ENCODE peak calls at places on chromosomes 7 and 10, in seven cellular contexts. One of them, this sample, is unnamed.

GRCh38 chr10:5811387-5811821 is 1.8 kb downstream of the GDI2 start:
- DNase-seq in A549: peak
- DNase-seq in heart left ventricle: no peak
- DNase-seq in lung: no peak
- DNase-seq in cardiac muscle cell: peak
- DNase-seq in astrocyte of the spinal cord: peak
- DNase-seq in fibroblast of lung: peak
- DNase-seq in this sample: no peak

GRCh38 chr7:8618441-8619070 is 185.1 kb downstream of the NXPH1 start:
- DNase-seq in astrocyte of the spinal cord: no peak
- DNase-seq in lung: no peak
- DNase-seq in A549: no peak
- DNase-seq in cardiac muscle cell: no peak
- DNase-seq in heart left ventricle: no peak
- DNase-seq in fibroblast of lung: no peak
- DNase-seq in this sample: no peak

GRCh38 chr7:1810521-1810920 is 140.4 kb downstream of the ELFN1 start:
- DNase-seq in A549: no peak
- DNase-seq in heart left ventricle: no peak
- DNase-seq in fibroblast of lung: no peak
- DNase-seq in astrocyte of the spinal cord: no peak
- DNase-seq in cardiac muscle cell: no peak
- DNase-seq in lung: no peak
- DNase-seq in this sample: no peak

GRCh38 chr10:58180633-58181032 is 87.1 kb downstream of the IPMK start:
- DNase-seq in cardiac muscle cell: peak
- DNase-seq in lung: no peak
- DNase-seq in astrocyte of the spinal cord: no peak
- DNase-seq in fibroblast of lung: no peak
- DNase-seq in A549: no peak
- DNase-seq in heart left ventricle: no peak
- DNase-seq in this sample: no peak

GRCh38 chr7:21253740-21254687 is 173.9 kb upstream of the SP4 start:
- DNase-seq in fibroblast of lung: peak
- DNase-seq in A549: peak
- DNase-seq in lung: peak
- DNase-seq in heart left ventricle: peak
- DNase-seq in cardiac muscle cell: peak
- DNase-seq in astrocyte of the spinal cord: peak
- DNase-seq in this sample: peak

GRCh38 chr10:8269976-8270375 is 215.5 kb downstream of the GATA3 start:
- DNase-seq in cardiac muscle cell: no peak
- DNase-seq in astrocyte of the spinal cord: no peak
- DNase-seq in A549: peak
- DNase-seq in fibroblast of lung: no peak
- DNase-seq in heart left ventricle: no peak
- DNase-seq in lung: no peak
- DNase-seq in this sample: no peak

GRCh38 chr10:66025186-66025585 is 900.6 kb upstream of the LRRTM3 start:
- DNase-seq in heart left ventricle: no peak
- DNase-seq in A549: no peak
- DNase-seq in lung: no peak
- DNase-seq in cardiac muscle cell: no peak
- DNase-seq in astrocyte of the spinal cord: no peak
- DNase-seq in fibroblast of lung: no peak
- DNase-seq in this sample: no peak

GRCh38 chr7:134724606-134725005 is 54.8 kb upstream of the CALD1 start:
- DNase-seq in astrocyte of the spinal cord: peak
- DNase-seq in heart left ventricle: no peak
- DNase-seq in cardiac muscle cell: peak
- DNase-seq in lung: no peak
- DNase-seq in fibroblast of lung: peak
- DNase-seq in A549: peak
- DNase-seq in this sample: no peak

GRCh38 chr7:44977956-44978355 is 859 bp downstream of the MYO1G start:
- DNase-seq in astrocyte of the spinal cord: no peak
- DNase-seq in heart left ventricle: no peak
- DNase-seq in lung: no peak
- DNase-seq in cardiac muscle cell: no peak
- DNase-seq in A549: no peak
- DNase-seq in fibroblast of lung: no peak
- DNase-seq in this sample: no peak

GRCh38 chr10:42984761-42985325 is 92.0 kb upstream of the RET start:
- DNase-seq in cardiac muscle cell: no peak
- DNase-seq in fibroblast of lung: no peak
- DNase-seq in lung: no peak
- DNase-seq in heart left ventricle: peak
- DNase-seq in A549: no peak
- DNase-seq in astrocyte of the spinal cord: no peak
- DNase-seq in this sample: no peak

GRCh38 chr7:79361214-79361613 is 92.3 kb downstream of the MAGI2 start:
- DNase-seq in fibroblast of lung: no peak
- DNase-seq in A549: peak
- DNase-seq in heart left ventricle: no peak
- DNase-seq in astrocyte of the spinal cord: no peak
- DNase-seq in lung: no peak
- DNase-seq in cardiac muscle cell: no peak
- DNase-seq in this sample: no peak

GRCh38 chr10:117563780-117564179 is 21.2 kb downstream of the EMX2 start:
- DNase-seq in cardiac muscle cell: no peak
- DNase-seq in fibroblast of lung: no peak
- DNase-seq in astrocyte of the spinal cord: no peak
- DNase-seq in heart left ventricle: no peak
- DNase-seq in lung: no peak
- DNase-seq in A549: no peak
- DNase-seq in this sample: no peak

GRCh38 chr10:52951819-52952218 is 179.2 kb upstream of the MBL2 start:
- DNase-seq in fibroblast of lung: peak
- DNase-seq in astrocyte of the spinal cord: peak
- DNase-seq in cardiac muscle cell: peak
- DNase-seq in A549: peak
- DNase-seq in lung: peak
- DNase-seq in heart left ventricle: no peak
- DNase-seq in this sample: peak

GRCh38 chr10:114694735-114695134 is 36.7 kb upstream of the ABLIM1 start:
- DNase-seq in astrocyte of the spinal cord: no peak
- DNase-seq in heart left ventricle: no peak
- DNase-seq in cardiac muscle cell: peak
- DNase-seq in lung: no peak
- DNase-seq in fibroblast of lung: peak
- DNase-seq in A549: peak
- DNase-seq in this sample: peak

GRCh38 chr7:152504816-152505215 is 69.0 kb upstream of the KMT2C start:
- DNase-seq in cardiac muscle cell: no peak
- DNase-seq in lung: no peak
- DNase-seq in fibroblast of lung: no peak
- DNase-seq in astrocyte of the spinal cord: no peak
- DNase-seq in heart left ventricle: no peak
- DNase-seq in A549: no peak
- DNase-seq in this sample: no peak

GRCh38 chr7:132298782-132299181 is 277.5 kb downstream of the PLXNA4 start:
- DNase-seq in A549: peak
- DNase-seq in heart left ventricle: no peak
- DNase-seq in lung: no peak
- DNase-seq in cardiac muscle cell: peak
- DNase-seq in astrocyte of the spinal cord: peak
- DNase-seq in fibroblast of lung: peak
- DNase-seq in this sample: no peak

GRCh38 chr7:18505870-18506460 is 10.4 kb downstream of the HDAC9 start:
- DNase-seq in cardiac muscle cell: peak
- DNase-seq in A549: no peak
- DNase-seq in astrocyte of the spinal cord: peak
- DNase-seq in heart left ventricle: no peak
- DNase-seq in fibroblast of lung: peak
- DNase-seq in lung: no peak
- DNase-seq in this sample: no peak

GRCh38 chr10:48494611-48495010 is 110.3 kb downstream of the ARHGAP22 start:
- DNase-seq in A549: no peak
- DNase-seq in fibroblast of lung: no peak
- DNase-seq in heart left ventricle: no peak
- DNase-seq in astrocyte of the spinal cord: no peak
- DNase-seq in lung: no peak
- DNase-seq in cardiac muscle cell: no peak
- DNase-seq in this sample: no peak

GRCh38 chr7:131238260-131238940 is 89.3 kb upstream of the MKLN1 start:
- DNase-seq in cardiac muscle cell: peak
- DNase-seq in astrocyte of the spinal cord: peak
- DNase-seq in heart left ventricle: no peak
- DNase-seq in fibroblast of lung: peak
- DNase-seq in A549: peak
- DNase-seq in lung: no peak
- DNase-seq in this sample: no peak

GRCh38 chr10:103979530-103979929 is 12.6 kb downstream of the SLK start:
- DNase-seq in lung: no peak
- DNase-seq in cardiac muscle cell: no peak
- DNase-seq in fibroblast of lung: no peak
- DNase-seq in astrocyte of the spinal cord: no peak
- DNase-seq in A549: no peak
- DNase-seq in heart left ventricle: no peak
- DNase-seq in this sample: no peak

GRCh38 chr10:91380873-91381561 is 29.1 kb upstream of the HECTD2 start:
- DNase-seq in A549: no peak
- DNase-seq in cardiac muscle cell: peak
- DNase-seq in astrocyte of the spinal cord: no peak
- DNase-seq in heart left ventricle: peak
- DNase-seq in fibroblast of lung: no peak
- DNase-seq in lung: no peak
- DNase-seq in this sample: no peak

GRCh38 chr10:3173173-3173878 is 744 bp upstream of the PITRM1 start:
- DNase-seq in cardiac muscle cell: no peak
- DNase-seq in A549: peak
- DNase-seq in heart left ventricle: no peak
- DNase-seq in lung: peak
- DNase-seq in astrocyte of the spinal cord: no peak
- DNase-seq in fibroblast of lung: no peak
- DNase-seq in this sample: no peak

GRCh38 chr7:103989785-103990775 is 622 bp upstream of the RELN start:
- DNase-seq in astrocyte of the spinal cord: peak
- DNase-seq in cardiac muscle cell: peak
- DNase-seq in lung: no peak
- DNase-seq in A549: no peak
- DNase-seq in heart left ventricle: no peak
- DNase-seq in fibroblast of lung: peak
- DNase-seq in this sample: peak
- TF ChIP-seq CTCF in astrocyte of the spinal cord: peak
- TF ChIP-seq CTCF in cardiac muscle cell: peak
- TF ChIP-seq CTCF in lung: no peak
- TF ChIP-seq CTCF in A549: no peak
- TF ChIP-seq CTCF in heart left ventricle: no peak
- TF ChIP-seq CTCF in fibroblast of lung: no peak
- TF ChIP-seq CTCF in this sample: peak

DNA sequence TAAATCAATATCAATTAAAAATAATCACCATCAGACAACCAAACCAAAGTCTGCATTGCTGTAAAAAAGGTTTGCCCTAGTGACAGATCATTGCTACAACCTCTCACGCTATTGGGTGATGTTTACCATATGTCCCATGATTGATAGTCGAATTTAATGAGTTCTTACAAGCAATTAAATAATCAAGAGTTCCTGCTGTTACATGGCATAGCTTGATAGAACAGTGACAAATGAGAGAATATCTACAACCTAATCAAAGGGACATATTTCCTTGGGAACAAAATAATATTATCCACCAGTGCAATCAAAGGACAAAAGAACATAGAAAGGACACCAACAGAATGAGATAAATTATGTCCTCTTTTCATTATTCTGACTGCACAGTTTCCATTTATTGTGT is 387.4 kb downstream of the ETV1 start:
- DNase-seq in A549: no peak
- DNase-seq in fibroblast of lung: no peak
- DNase-seq in astrocyte of the spinal cord: no peak
- DNase-seq in heart left ventricle: no peak
- DNase-seq in cardiac muscle cell: no peak
- DNase-seq in lung: no peak
- DNase-seq in this sample: no peak
- H3K4me3 ChIP-seq in A549: no peak
- H3K4me3 ChIP-seq in fibroblast of lung: no peak
- H3K4me3 ChIP-seq in astrocyte of the spinal cord: no peak
- H3K4me3 ChIP-seq in heart left ventricle: no peak
- H3K4me3 ChIP-seq in cardiac muscle cell: no peak
- H3K4me3 ChIP-seq in lung: no peak
- H3K4me3 ChIP-seq in this sample: no peak

DNA sequence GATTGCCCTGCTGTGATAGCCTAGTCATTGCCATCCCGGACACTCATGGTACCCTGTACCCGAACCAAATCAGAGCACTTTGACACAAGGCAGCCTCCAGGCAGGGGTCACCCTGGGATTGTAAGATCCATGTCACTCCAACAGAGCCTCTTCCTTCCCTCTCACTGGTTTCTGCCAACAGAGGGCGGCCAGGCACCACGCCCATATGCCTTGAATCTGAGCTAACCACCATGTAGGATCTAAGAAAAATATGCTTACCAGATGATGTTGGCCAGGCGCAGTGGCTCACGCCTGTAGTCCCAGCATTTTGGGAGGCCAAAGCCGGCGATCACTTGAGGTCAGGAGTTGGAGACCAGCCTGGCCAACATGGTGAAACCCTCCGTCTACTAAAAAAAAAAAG is 389.2 kb upstream of the KLF6 start:
- DNase-seq in heart left ventricle: no peak
- DNase-seq in astrocyte of the spinal cord: no peak
- DNase-seq in lung: no peak
- DNase-seq in cardiac muscle cell: no peak
- DNase-seq in A549: peak
- DNase-seq in fibroblast of lung: no peak
- DNase-seq in this sample: peak
- TF ChIP-seq CTCF in heart left ventricle: no peak
- TF ChIP-seq CTCF in astrocyte of the spinal cord: no peak
- TF ChIP-seq CTCF in lung: no peak
- TF ChIP-seq CTCF in cardiac muscle cell: no peak
- TF ChIP-seq CTCF in A549: peak
- TF ChIP-seq CTCF in fibroblast of lung: no peak
- TF ChIP-seq CTCF in this sample: peak

DNA sequence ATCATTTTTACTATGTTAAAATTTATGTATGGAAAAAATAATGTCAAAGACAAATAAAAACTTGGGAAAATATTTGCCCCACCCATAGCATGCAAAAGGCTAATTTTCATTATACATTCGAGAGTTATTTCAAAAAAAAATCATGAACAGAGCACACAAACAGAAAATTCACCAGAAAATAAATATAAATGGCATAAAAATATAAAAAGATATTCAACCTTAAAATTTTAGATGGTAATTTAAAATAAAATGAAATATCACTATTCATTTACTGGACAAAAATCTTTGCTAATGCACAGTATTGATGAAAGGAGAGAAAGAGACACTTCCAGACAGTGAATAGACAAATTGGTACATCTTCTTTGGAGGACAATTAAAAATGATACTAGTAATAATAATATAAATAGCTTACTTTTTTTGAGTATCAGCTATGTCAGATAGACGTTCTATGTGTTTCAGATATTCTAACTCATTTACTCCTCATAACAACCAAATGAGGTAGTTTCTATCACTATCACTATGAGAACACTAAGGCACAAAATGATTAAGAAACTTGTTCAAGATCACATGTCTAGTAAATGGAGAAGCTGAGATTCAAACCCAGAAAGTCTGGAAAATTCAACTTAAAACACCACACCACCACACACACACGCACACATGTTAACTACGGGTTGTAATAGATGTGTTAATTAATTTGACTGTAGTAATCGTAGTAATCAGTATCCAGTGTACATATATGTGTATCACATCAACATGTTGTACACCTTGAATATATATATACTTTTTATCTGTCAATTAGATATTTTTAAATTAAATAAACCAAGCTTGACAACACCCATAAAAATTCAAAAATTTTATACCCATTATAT is 63.0 kb downstream of the CCDC71L start:
- DNase-seq in lung: no peak
- DNase-seq in A549: no peak
- DNase-seq in fibroblast of lung: no peak
- DNase-seq in astrocyte of the spinal cord: no peak
- DNase-seq in heart left ventricle: no peak
- DNase-seq in cardiac muscle cell: no peak
- DNase-seq in this sample: no peak
- H3K4me3 ChIP-seq in lung: no peak
- H3K4me3 ChIP-seq in A549: peak
- H3K4me3 ChIP-seq in fibroblast of lung: peak
- H3K4me3 ChIP-seq in astrocyte of the spinal cord: no peak
- H3K4me3 ChIP-seq in heart left ventricle: peak
- H3K4me3 ChIP-seq in cardiac muscle cell: peak
- H3K4me3 ChIP-seq in this sample: peak